ENCODE peak calls at places on chromosome 3, in six cellular contexts. One of them, this sample, is unnamed.

GRCh38 chr3:24302382-24302781 is 192.3 kb downstream of the THRB start:
- DNase-seq in HepG2: no peak
- DNase-seq in IMR-90: no peak
- DNase-seq in K562: no peak
- DNase-seq in SK-N-SH: no peak
- DNase-seq in GM12878: no peak
- DNase-seq in this sample: no peak

GRCh38 chr3:183699238-183699947 is 1.8 kb downstream of the YEATS2 start:
- DNase-seq in HepG2: no peak
- DNase-seq in GM12878: no peak
- DNase-seq in SK-N-SH: no peak
- DNase-seq in IMR-90: no peak
- DNase-seq in K562: no peak
- DNase-seq in this sample: no peak

GRCh38 chr3:63067999-63068645 is 192.9 kb upstream of the CADPS start:
- DNase-seq in HepG2: peak
- DNase-seq in IMR-90: peak
- DNase-seq in SK-N-SH: no peak
- DNase-seq in GM12878: no peak
- DNase-seq in K562: peak
- DNase-seq in this sample: peak

GRCh38 chr3:32817561-32818430 is at the start of gene TRIM71:
- DNase-seq in IMR-90: no peak
- DNase-seq in HepG2: no peak
- DNase-seq in K562: no peak
- DNase-seq in GM12878: no peak
- DNase-seq in SK-N-SH: peak
- DNase-seq in this sample: peak

GRCh38 chr3:50926868-50927267 is 252.1 kb downstream of the DOCK3 start:
- DNase-seq in K562: no peak
- DNase-seq in SK-N-SH: no peak
- DNase-seq in HepG2: no peak
- DNase-seq in GM12878: no peak
- DNase-seq in IMR-90: no peak
- DNase-seq in this sample: no peak

GRCh38 chr3:176568189-176568588 is 629.1 kb downstream of the TBL1XR1 start:
- DNase-seq in K562: no peak
- DNase-seq in GM12878: no peak
- DNase-seq in HepG2: peak
- DNase-seq in SK-N-SH: no peak
- DNase-seq in IMR-90: no peak
- DNase-seq in this sample: no peak

GRCh38 chr3:46661776-46662766 is 31.4 kb downstream of the ALS2CL start:
- DNase-seq in SK-N-SH: peak
- DNase-seq in GM12878: no peak
- DNase-seq in HepG2: no peak
- DNase-seq in IMR-90: no peak
- DNase-seq in K562: no peak
- DNase-seq in this sample: no peak

GRCh38 chr3:193840111-193840641 is 247.2 kb downstream of the OPA1 start:
- DNase-seq in K562: no peak
- DNase-seq in IMR-90: no peak
- DNase-seq in GM12878: no peak
- DNase-seq in SK-N-SH: no peak
- DNase-seq in HepG2: no peak
- DNase-seq in this sample: no peak

GRCh38 chr3:53269888-53270880 is 14.4 kb upstream of the TKT start:
- DNase-seq in SK-N-SH: peak
- DNase-seq in GM12878: peak
- DNase-seq in HepG2: peak
- DNase-seq in K562: peak
- DNase-seq in IMR-90: peak
- DNase-seq in this sample: peak

GRCh38 chr3:135271562-135272290 is 476.7 kb downstream of the EPHB1 start:
- DNase-seq in K562: no peak
- DNase-seq in IMR-90: no peak
- DNase-seq in GM12878: no peak
- DNase-seq in HepG2: no peak
- DNase-seq in SK-N-SH: no peak
- DNase-seq in this sample: no peak
- TF ChIP-seq SMC3 in K562: no peak
- TF ChIP-seq SMC3 in IMR-90: no peak
- TF ChIP-seq SMC3 in GM12878: no peak
- TF ChIP-seq SMC3 in HepG2: no peak
- TF ChIP-seq SMC3 in SK-N-SH: no peak
- TF ChIP-seq SMC3 in this sample: no peak

GRCh38 chr3:160756907-160757623 is 1.0 kb downstream of the PPM1L start:
- DNase-seq in IMR-90: no peak
- DNase-seq in K562: no peak
- DNase-seq in SK-N-SH: peak
- DNase-seq in GM12878: no peak
- DNase-seq in HepG2: no peak
- DNase-seq in this sample: no peak
- TF ChIP-seq RFX5 in IMR-90: no peak
- TF ChIP-seq RFX5 in K562: no peak
- TF ChIP-seq RFX5 in SK-N-SH: no peak
- TF ChIP-seq RFX5 in GM12878: no peak
- TF ChIP-seq RFX5 in HepG2: no peak
- TF ChIP-seq RFX5 in this sample: no peak

GRCh38 chr3:71031914-71032521 is 551.5 kb downstream of the FOXP1 start:
- DNase-seq in GM12878: no peak
- DNase-seq in SK-N-SH: no peak
- DNase-seq in K562: no peak
- DNase-seq in HepG2: no peak
- DNase-seq in IMR-90: no peak
- DNase-seq in this sample: no peak
- TF ChIP-seq SMC3 in GM12878: no peak
- TF ChIP-seq SMC3 in SK-N-SH: no peak
- TF ChIP-seq SMC3 in K562: no peak
- TF ChIP-seq SMC3 in HepG2: no peak
- TF ChIP-seq SMC3 in IMR-90: no peak
- TF ChIP-seq SMC3 in this sample: no peak

DNA sequence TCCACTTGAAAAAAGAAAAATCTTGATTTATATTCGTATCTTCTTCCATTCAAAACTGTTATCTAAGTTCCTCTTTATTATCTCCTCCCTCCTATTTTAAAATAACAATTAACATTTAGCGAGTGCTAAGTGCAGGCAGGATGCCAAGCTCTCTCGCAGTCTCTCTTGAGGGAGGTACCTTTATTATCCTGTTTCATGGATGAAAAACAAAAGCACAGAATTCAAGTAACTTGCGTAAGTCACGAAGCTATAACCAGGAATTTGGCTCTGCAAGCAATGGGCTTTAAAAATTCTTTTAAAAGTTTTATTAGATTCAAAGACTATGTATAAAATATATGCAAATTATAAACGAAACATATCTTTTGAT is 418.8 kb upstream of the NAALADL2 start:
- DNase-seq in GM12878: no peak
- DNase-seq in K562: no peak
- DNase-seq in HepG2: no peak
- DNase-seq in SK-N-SH: no peak
- DNase-seq in IMR-90: peak
- DNase-seq in this sample: no peak
- TF ChIP-seq RFX5 in GM12878: no peak
- TF ChIP-seq RFX5 in K562: no peak
- TF ChIP-seq RFX5 in HepG2: no peak
- TF ChIP-seq RFX5 in SK-N-SH: no peak
- TF ChIP-seq RFX5 in IMR-90: no peak
- TF ChIP-seq RFX5 in this sample: no peak

GRCh38 chr3:17938313-17938712 is 195.9 kb upstream of the TBC1D5 start:
- DNase-seq in K562: no peak
- DNase-seq in GM12878: no peak
- DNase-seq in SK-N-SH: no peak
- DNase-seq in IMR-90: no peak
- DNase-seq in HepG2: no peak
- DNase-seq in this sample: no peak

GRCh38 chr3:17937081-17937480 is 194.7 kb upstream of the TBC1D5 start:
- DNase-seq in K562: no peak
- DNase-seq in SK-N-SH: no peak
- DNase-seq in IMR-90: no peak
- DNase-seq in HepG2: no peak
- DNase-seq in GM12878: no peak
- DNase-seq in this sample: no peak

GRCh38 chr3:17939157-17939556 is 196.7 kb upstream of the TBC1D5 start:
- DNase-seq in K562: no peak
- DNase-seq in GM12878: no peak
- DNase-seq in HepG2: no peak
- DNase-seq in IMR-90: no peak
- DNase-seq in SK-N-SH: no peak
- DNase-seq in this sample: no peak

GRCh38 chr3:17932372-17932771 is 189.9 kb upstream of the TBC1D5 start:
- DNase-seq in HepG2: no peak
- DNase-seq in SK-N-SH: no peak
- DNase-seq in GM12878: no peak
- DNase-seq in IMR-90: no peak
- DNase-seq in K562: no peak
- DNase-seq in this sample: no peak

DNA sequence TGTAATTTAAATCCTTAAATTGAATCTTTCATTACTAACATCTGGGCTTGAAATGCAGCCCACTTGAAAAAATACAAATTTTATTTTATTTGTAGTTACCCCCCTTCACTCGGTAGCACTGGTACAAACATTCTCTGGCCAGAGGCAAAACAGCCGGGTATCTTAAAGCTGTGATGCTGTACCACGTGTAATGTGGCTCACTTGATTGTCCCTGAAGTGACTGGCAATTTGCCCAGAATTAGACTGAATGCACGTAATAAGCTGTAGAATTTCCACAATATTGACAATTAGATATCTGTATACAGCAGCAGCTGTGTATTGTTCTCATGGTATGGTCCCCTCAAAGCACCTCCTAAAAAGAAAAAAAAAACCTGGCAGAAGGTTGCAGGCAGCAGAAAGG is 192.8 kb upstream of the TBC1D5 start:
- DNase-seq in K562: no peak
- DNase-seq in IMR-90: no peak
- DNase-seq in SK-N-SH: peak
- DNase-seq in GM12878: no peak
- DNase-seq in HepG2: no peak
- DNase-seq in this sample: no peak
- TF ChIP-seq SMC3 in K562: no peak
- TF ChIP-seq SMC3 in IMR-90: no peak
- TF ChIP-seq SMC3 in SK-N-SH: no peak
- TF ChIP-seq SMC3 in GM12878: no peak
- TF ChIP-seq SMC3 in HepG2: no peak
- TF ChIP-seq SMC3 in this sample: no peak

GRCh38 chr3:194928831-194929594 is 243.3 kb downstream of the FAM43A start:
- DNase-seq in K562: peak
- DNase-seq in GM12878: no peak
- DNase-seq in IMR-90: no peak
- DNase-seq in HepG2: no peak
- DNase-seq in SK-N-SH: no peak
- DNase-seq in this sample: no peak

GRCh38 chr3:194928183-194928736 is 242.6 kb downstream of the FAM43A start:
- DNase-seq in GM12878: no peak
- DNase-seq in K562: no peak
- DNase-seq in IMR-90: peak
- DNase-seq in SK-N-SH: no peak
- DNase-seq in HepG2: no peak
- DNase-seq in this sample: no peak

GRCh38 chr3:194931366-194931765 is 245.7 kb downstream of the FAM43A start:
- DNase-seq in GM12878: no peak
- DNase-seq in SK-N-SH: no peak
- DNase-seq in HepG2: no peak
- DNase-seq in K562: no peak
- DNase-seq in IMR-90: no peak
- DNase-seq in this sample: no peak

GRCh38 chr3:194933465-194933864 is 247.8 kb downstream of the FAM43A start:
- DNase-seq in GM12878: no peak
- DNase-seq in HepG2: no peak
- DNase-seq in IMR-90: no peak
- DNase-seq in K562: no peak
- DNase-seq in SK-N-SH: no peak
- DNase-seq in this sample: no peak

DNA sequence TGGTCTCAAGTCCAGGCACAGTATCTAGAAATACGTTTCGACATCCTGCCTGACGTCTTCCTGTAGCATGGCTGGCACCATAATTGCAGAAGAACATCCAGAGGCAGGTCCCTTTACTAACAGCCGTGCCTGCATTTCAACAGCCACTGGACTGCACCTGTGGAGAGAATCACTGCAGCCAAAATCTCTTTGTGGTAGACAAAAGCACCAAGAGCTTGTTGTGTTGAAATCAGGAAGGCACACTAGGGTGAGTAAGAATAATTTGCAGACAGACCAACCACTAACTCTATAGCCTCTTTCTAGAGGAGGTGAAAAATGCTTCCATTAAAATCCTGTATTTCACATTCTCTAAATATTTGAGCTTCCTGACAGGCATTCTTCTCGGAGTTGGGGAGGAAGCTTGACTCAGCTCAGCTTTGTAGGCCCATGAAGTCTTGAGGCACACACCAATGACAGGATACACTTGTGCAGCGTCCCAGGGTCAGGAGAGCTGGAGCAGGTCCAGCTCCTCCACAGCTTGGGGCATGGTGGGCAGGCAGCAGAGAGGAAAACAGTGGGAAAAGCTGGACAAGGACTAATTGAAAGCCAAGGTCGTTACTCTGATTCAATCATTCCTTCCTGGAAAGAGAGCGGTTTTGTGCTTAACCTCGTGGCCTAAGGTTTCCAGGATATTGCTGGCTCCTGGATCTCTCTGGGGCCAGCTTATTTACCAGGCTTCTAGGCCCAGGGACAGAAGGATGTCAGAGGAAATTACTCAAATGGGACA is 244.9 kb downstream of the FAM43A start:
- DNase-seq in HepG2: peak
- DNase-seq in IMR-90: peak
- DNase-seq in SK-N-SH: peak
- DNase-seq in K562: no peak
- DNase-seq in GM12878: no peak
- DNase-seq in this sample: no peak
- TF ChIP-seq RFX5 in HepG2: no peak
- TF ChIP-seq RFX5 in IMR-90: no peak
- TF ChIP-seq RFX5 in SK-N-SH: no peak
- TF ChIP-seq RFX5 in K562: no peak
- TF ChIP-seq RFX5 in GM12878: no peak
- TF ChIP-seq RFX5 in this sample: no peak

GRCh38 chr3:48305396-48305795 is 28.1 kb downstream of the SPINK8 start:
- DNase-seq in SK-N-SH: no peak
- DNase-seq in IMR-90: no peak
- DNase-seq in HepG2: no peak
- DNase-seq in GM12878: no peak
- DNase-seq in K562: no peak
- DNase-seq in this sample: no peak

GRCh38 chr3:48303021-48303420 is 30.4 kb downstream of the SPINK8 start:
- DNase-seq in GM12878: no peak
- DNase-seq in HepG2: no peak
- DNase-seq in K562: no peak
- DNase-seq in SK-N-SH: no peak
- DNase-seq in IMR-90: no peak
- DNase-seq in this sample: no peak

GRCh38 chr3:48306860-48307530 is 26.5 kb downstream of the SPINK8 start:
- DNase-seq in GM12878: no peak
- DNase-seq in IMR-90: no peak
- DNase-seq in K562: no peak
- DNase-seq in SK-N-SH: no peak
- DNase-seq in HepG2: no peak
- DNase-seq in this sample: no peak

GRCh38 chr3:48301814-48302194 is 31.7 kb downstream of the SPINK8 start:
- DNase-seq in K562: peak
- DNase-seq in SK-N-SH: peak
- DNase-seq in GM12878: no peak
- DNase-seq in HepG2: peak
- DNase-seq in IMR-90: peak
- DNase-seq in this sample: peak

GRCh38 chr3:48306290-48306689 is 27.2 kb downstream of the SPINK8 start:
- DNase-seq in HepG2: no peak
- DNase-seq in GM12878: no peak
- DNase-seq in K562: no peak
- DNase-seq in SK-N-SH: no peak
- DNase-seq in IMR-90: no peak
- DNase-seq in this sample: no peak
- TF ChIP-seq SMC3 in HepG2: no peak
- TF ChIP-seq SMC3 in GM12878: no peak
- TF ChIP-seq SMC3 in K562: no peak
- TF ChIP-seq SMC3 in SK-N-SH: no peak
- TF ChIP-seq SMC3 in IMR-90: no peak
- TF ChIP-seq SMC3 in this sample: no peak